ENCODE peak calls at places on chromosomes 16 and 17, in six cellular contexts. T, N, W, L, O and Y are unnamed samples.

GRCh38 chr16:4660454-4661007 is 32.8 kb upstream of the NUDT16L1 start:
- DNase-seq in W (no peak), T (peak), N (peak), L (no peak), O (no peak), Y (peak)

GRCh38 chr16:29994613-29995329 is 646 bp downstream of the HIRIP3 start:
- DNase-seq in W (peak), T (peak), L (peak), O (no peak), N (peak), Y (no peak)

GRCh38 chr17:56096026-56096807 is 57.1 kb upstream of the ANKFN1 start:
- DNase-seq in O (no peak), N (no peak), T (no peak), W (no peak), L (no peak), Y (no peak)

GRCh38 chr16:4052801-4053662 is 63.2 kb downstream of the ADCY9 start:
- DNase-seq in N (peak), L (peak), T (no peak), W (no peak), O (peak), Y (no peak)

GRCh38 chr17:1229354-1229890 is 40.8 kb upstream of the BHLHA9 start:
- DNase-seq in W (peak), L (peak), N (peak), O (no peak), T (no peak), Y (peak)

GRCh38 chr16:3431779-3432219 is 11.5 kb downstream of the ZNF597 start:
- DNase-seq in N (peak), W (no peak), L (peak), O (no peak), T (peak), Y (no peak)

GRCh38 chr16:74521691-74522090 is 85.2 kb downstream of the GLG1 start:
- DNase-seq in T (no peak), L (no peak), W (no peak), O (no peak), N (peak), Y (no peak)

GRCh38 chr16:48250520-48251278 is 3.4 kb upstream of the ABCC11 start:
- DNase-seq in L (no peak), T (no peak), W (no peak), O (no peak), N (no peak), Y (no peak)

GRCh38 chr17:70473049-70473448 is 303.7 kb downstream of the KCNJ2 start:
- DNase-seq in N (no peak), L (no peak), O (no peak), W (no peak), T (no peak), Y (no peak)

GRCh38 chr16:84278968-84279367 is 15.7 kb upstream of the WFDC1 start:
- DNase-seq in O (no peak), N (no peak), W (no peak), L (no peak), T (no peak), Y (no peak)

GRCh38 chr17:50948711-50949110 is 82.6 kb upstream of the TOB1 start:
- DNase-seq in W (no peak), N (no peak), T (no peak), L (no peak), O (no peak), Y (no peak)

GRCh38 chr16:66617728-66618127 is 13.2 kb downstream of the CMTM3 start:
- DNase-seq in W (no peak), O (no peak), N (no peak), T (no peak), L (no peak), Y (no peak)